ENCODE peak calls at places on chromosomes 2 and 18, in five cellular contexts. T is HepG2, D is SK-N-SH, F is K562, S is GM12878. K is an unnamed sample.

GRCh38 chr2:10478916-10479315 is 30.8 kb upstream of the ODC1 start:
- DNase-seq in T (no peak), D (no peak), F (no peak), S (no peak), K (no peak)

GRCh38 chr2:134717706-134718094 is 1.1 kb downstream of the TMEM163 start:
- DNase-seq in F (no peak), S (no peak), D (no peak), T (no peak), K (no peak)

GRCh38 chr2:189579585-189579984 is 1.0 kb downstream of the SLC40A1 start:
- DNase-seq in D (no peak), F (no peak), S (no peak), T (no peak), K (no peak)

GRCh38 chr2:230411484-230412368 is 4.3 kb upstream of the SP100 start:
- DNase-seq in T (peak), D (peak), F (peak), S (no peak), K (peak)

GRCh38 chr2:197274349-197274748 is 36.2 kb downstream of the ANKRD44 start:
- DNase-seq in F (no peak), D (no peak), T (no peak), S (no peak), K (no peak)

GRCh38 chr18:46261799-46262198 is 157.6 kb downstream of the HAUS1 start:
- DNase-seq in T (no peak), D (no peak), F (no peak), S (no peak), K (no peak)

GRCh38 chr2:23459032-23459431 is 74.1 kb downstream of the KLHL29 start:
- DNase-seq in T (no peak), D (no peak), S (no peak), F (no peak), K (no peak)

GRCh38 chr2:156455366-156455975 is 19.3 kb downstream of the GPD2 start:
- DNase-seq in S (no peak), T (no peak), F (no peak), D (no peak), K (no peak)

GRCh38 chr2:239393941-239394340 is 6.9 kb downstream of the HDAC4 start:
- DNase-seq in F (no peak), T (no peak), S (no peak), D (no peak), K (no peak)

GRCh38 chr2:144331652-144332355 is 188.1 kb downstream of the ZEB2 start:
- DNase-seq in F (peak), S (no peak), D (peak), T (no peak), K (no peak)

GRCh38 chr2:89811295-89811694 is 1119.8 kb downstream of the RPIA start:
- DNase-seq in T (no peak), F (no peak), D (no peak), S (no peak), K (no peak)
- TF ChIP-seq FOXM1 in T (no peak), F (no peak), D (no peak), S (no peak), K (no peak)

GRCh38 chr18:36579311-36579710 is 249.5 kb downstream of the TPGS2 start:
- DNase-seq in S (no peak), F (no peak), T (no peak), D (no peak), K (no peak)

GRCh38 chr18:36583155-36583745 is 245.6 kb downstream of the TPGS2 start:
- DNase-seq in D (no peak), T (no peak), S (peak), F (no peak), K (no peak)

GRCh38 chr18:36580874-36581750 is 247.7 kb downstream of the TPGS2 start:
- DNase-seq in T (no peak), S (no peak), D (peak), F (no peak), K (no peak)

GRCh38 chr18:36578871-36579270 is 249.9 kb downstream of the TPGS2 start:
- DNase-seq in S (no peak), T (no peak), D (peak), F (no peak), K (no peak)

DNA sequence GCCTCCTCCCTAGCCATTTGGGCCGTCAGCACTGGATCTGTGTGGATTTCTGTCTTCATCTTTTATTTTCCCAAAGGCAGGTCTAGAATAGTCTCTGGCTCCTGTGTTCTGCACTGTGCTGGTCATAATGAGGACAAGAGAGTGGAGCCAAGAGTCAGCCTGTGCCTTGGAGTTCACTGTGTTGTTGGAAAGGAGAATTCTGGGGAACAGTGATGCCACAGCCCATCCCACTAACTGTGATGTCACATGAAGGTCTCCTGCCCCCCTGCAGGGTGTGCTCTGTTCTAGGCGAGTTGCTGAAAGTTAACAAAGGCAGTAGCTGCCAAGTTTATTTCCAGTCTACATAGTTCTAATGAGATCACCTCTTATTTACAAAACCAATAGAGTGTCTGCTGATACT is 248.5 kb downstream of the TPGS2 start:
- DNase-seq in D (no peak), T (no peak), S (no peak), F (no peak), K (no peak)
- TF ChIP-seq FOXM1 in D (no peak), T (no peak), S (no peak), F (no peak), K (no peak)

DNA sequence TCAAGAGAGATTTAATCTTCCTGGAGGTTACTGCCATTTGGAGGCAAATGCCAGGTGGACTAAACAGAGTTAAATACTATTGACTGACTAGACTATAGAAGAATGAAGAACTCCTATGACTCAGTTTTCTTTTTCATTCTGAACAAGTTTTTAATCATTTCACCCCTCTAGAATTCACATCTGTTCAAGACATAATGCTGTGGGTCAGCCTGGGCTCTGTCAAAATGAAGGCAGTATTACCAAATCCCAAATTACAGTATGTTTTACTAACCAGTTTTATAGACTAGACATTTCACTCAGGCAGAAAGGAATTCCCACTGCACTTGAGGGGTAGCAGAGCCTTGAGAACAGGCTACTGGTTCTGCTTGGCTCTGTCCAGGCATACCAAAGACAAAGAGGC is 511.8 kb downstream of the EPHA4 start:
- DNase-seq in D (no peak), T (no peak), S (no peak), F (no peak), K (no peak)
- TF ChIP-seq FOXM1 in D (no peak), T (no peak), S (no peak), F (no peak), K (no peak)

GRCh38 chr2:21303876-21304275 is 180.1 kb downstream of the TDRD15 start:
- DNase-seq in S (no peak), T (no peak), F (no peak), D (no peak), K (no peak)

GRCh38 chr2:21306235-21306634 is 182.5 kb downstream of the TDRD15 start:
- DNase-seq in T (no peak), D (no peak), F (no peak), S (no peak), K (no peak)

GRCh38 chr2:21305581-21305980 is 181.8 kb downstream of the TDRD15 start:
- DNase-seq in T (no peak), D (no peak), F (no peak), S (no peak), K (no peak)

GRCh38 chr2:21310493-21310892 is 186.7 kb downstream of the TDRD15 start:
- DNase-seq in T (no peak), D (no peak), F (no peak), S (no peak), K (no peak)

DNA sequence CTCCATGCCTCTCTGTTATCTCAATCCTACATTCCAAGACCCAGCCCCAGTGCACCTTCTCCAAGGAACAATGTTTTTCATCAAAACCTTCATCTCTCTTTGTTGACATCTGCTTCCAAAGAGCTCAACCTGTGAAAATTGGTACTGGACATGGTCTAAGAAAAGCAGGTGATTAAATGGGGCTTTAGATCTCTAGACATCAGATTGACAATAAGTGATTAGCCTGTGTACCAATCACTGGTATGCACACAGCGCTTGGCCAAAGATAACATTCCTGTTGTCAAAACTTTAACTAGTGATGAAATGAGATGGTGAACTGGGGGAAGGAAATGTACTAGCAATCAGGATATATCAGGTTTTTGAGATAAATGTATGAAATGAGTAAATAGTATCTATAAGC is 183.3 kb downstream of the TDRD15 start:
- DNase-seq in S (no peak), D (no peak), T (no peak), F (no peak), K (no peak)
- TF ChIP-seq FOXM1 in S (no peak), D (no peak), T (no peak), F (no peak), K (no peak)

DNA sequence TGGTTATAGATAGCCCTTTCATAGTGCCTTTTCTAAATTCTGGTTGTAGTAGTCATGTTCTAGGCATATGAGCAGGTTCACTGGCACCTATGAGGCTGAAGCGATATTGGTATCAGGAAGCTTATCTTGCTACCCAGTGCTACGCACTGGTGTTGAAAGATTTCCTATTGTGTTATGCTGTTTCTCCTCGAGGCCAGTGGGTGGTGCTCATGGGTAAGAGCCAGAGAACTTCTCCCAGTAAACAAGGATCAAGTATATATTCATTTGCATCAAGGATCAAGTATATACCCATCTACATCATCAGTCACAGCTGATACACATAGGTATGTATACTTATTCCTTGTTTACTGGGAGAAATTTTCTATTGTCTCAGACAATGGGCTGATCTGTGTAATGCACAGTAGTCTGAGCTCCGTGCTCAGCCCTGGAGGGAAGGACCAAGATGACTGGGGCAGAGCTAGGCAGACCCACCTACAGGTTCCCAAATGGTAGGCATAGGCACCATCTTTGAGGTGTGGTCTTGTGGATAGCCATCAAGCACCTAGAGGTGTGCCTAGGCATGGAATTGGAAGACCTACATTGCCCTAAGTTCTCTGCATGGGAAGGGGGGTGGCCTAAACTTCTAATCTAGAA is 101.2 kb upstream of the GALNT13 start:
- DNase-seq in S (no peak), D (peak), T (no peak), F (no peak), K (peak)
- TF ChIP-seq FOXM1 in S (no peak), D (no peak), T (no peak), F (no peak), K (no peak)

K was measured in HEK293T.